ENCODE peak calls at places on chromosomes 7 and 10, in seven cellular contexts. P, N, J, E, X, A and V are unnamed samples.

GRCh38 chr10:113616244-113617074 is 47.4 kb downstream of the NRAP start:
- DNase-seq in P (peak; percentile 20), N (no peak), J (no peak), E (peak; percentile 64), X (no peak), A (peak; percentile 24), V (no peak)

GRCh38 chr10:104339469-104340098 is 1.3 kb upstream of the ITPRIP start:
- DNase-seq in P (peak; percentile 87), N (peak; percentile 88), J (no peak), E (no peak), X (no peak), A (peak; percentile 82), V (no peak)

GRCh38 chr7:99929730-99930053 is 272 bp upstream of the GJC3 start:
- DNase-seq in P (no peak), N (no peak), J (no peak), E (no peak), X (no peak), A (no peak), V (no peak)

GRCh38 chr7:141400356-141400755 is 150.9 kb upstream of the AGK start:
- DNase-seq in P (no peak), N (no peak), J (no peak), E (no peak), X (no peak), A (no peak), V (no peak)

GRCh38 chr10:101291254-101292193 is 62.3 kb upstream of the LBX1 start:
- DNase-seq in P (peak; percentile 52), N (peak; percentile 5), J (peak; percentile 37), E (peak; percentile 94), X (peak; percentile 5), A (peak; percentile 14), V (peak; percentile 40)

GRCh38 chr7:18402488-18403183 is 92.9 kb upstream of the HDAC9 start:
- DNase-seq in P (peak; percentile 90), N (peak; percentile 72), J (no peak), E (no peak), X (no peak), A (peak; percentile 59), V (no peak)

GRCh38 chr7:106110238-106110560 is 1.9 kb downstream of the SYPL1 start:
- DNase-seq in P (peak; percentile 39), N (peak; percentile 9), J (no peak), E (no peak), X (no peak), A (no peak), V (no peak)

GRCh38 chr7:74277636-74278035 is 11.6 kb upstream of the CLIP2 start:
- DNase-seq in P (no peak), N (no peak), J (no peak), E (no peak), X (no peak), A (no peak), V (no peak)

GRCh38 chr7:149245244-149245643 is 5.8 kb downstream of the ZNF212 start:
- DNase-seq in P (peak; percentile 16), N (no peak), J (no peak), E (no peak), X (no peak), A (peak; percentile 11), V (no peak)

GRCh38 chr10:48464871-48465736 is 139.8 kb downstream of the ARHGAP22 start:
- DNase-seq in P (no peak), N (no peak), J (no peak), E (peak; percentile 23), X (no peak), A (no peak), V (no peak)

GRCh38 chr10:114337510-114338462 is 66.5 kb downstream of the AFAP1L2 start:
- DNase-seq in P (no peak), N (peak; percentile 54), J (no peak), E (peak; percentile 54), X (no peak), A (no peak), V (no peak)

GRCh38 chr7:158430308-158431034 is 157.2 kb downstream of the PTPRN2 start:
- DNase-seq in P (no peak), N (no peak), J (no peak), E (no peak), X (no peak), A (no peak), V (no peak)

GRCh38 chr7:29287366-29287765 is 92.8 kb downstream of the CHN2 start:
- DNase-seq in P (peak; percentile 66), N (peak; percentile 91), J (no peak), E (no peak), X (no peak), A (peak; percentile 95), V (no peak)

GRCh38 chr7:76515999-76516443 is 5.7 kb downstream of the UPK3B start:
- DNase-seq in P (peak; percentile 58), N (no peak), J (no peak), E (no peak), X (no peak), A (peak; percentile 40), V (no peak)

GRCh38 chr7:100469227-100470044 is 5.4 kb upstream of the SPACDR start:
- DNase-seq in P (peak; percentile 89), N (peak; percentile 65), J (peak; percentile 75), E (peak; percentile 89), X (no peak), A (peak; percentile 68), V (peak; percentile 72)

GRCh38 chr7:47253650-47254080 is 328.2 kb downstream of the TNS3 start:
- DNase-seq in P (peak; percentile 77), N (peak; percentile 70), J (no peak), E (peak; percentile 50), X (peak; percentile 46), A (peak; percentile 78), V (no peak)

GRCh38 chr10:97574374-97575100 is 2.0 kb downstream of the ANKRD2 start:
- DNase-seq in P (peak; percentile 79), N (peak; percentile 58), J (no peak), E (no peak), X (no peak), A (peak; percentile 42), V (no peak)
- H3K4me3 ChIP-seq in P (no peak overlapping the region), N (no peak overlapping the region), J (no peak overlapping the region), E (no peak overlapping the region), X (no peak overlapping the region), A (no peak overlapping the region), V (no peak overlapping the region)

DNA sequence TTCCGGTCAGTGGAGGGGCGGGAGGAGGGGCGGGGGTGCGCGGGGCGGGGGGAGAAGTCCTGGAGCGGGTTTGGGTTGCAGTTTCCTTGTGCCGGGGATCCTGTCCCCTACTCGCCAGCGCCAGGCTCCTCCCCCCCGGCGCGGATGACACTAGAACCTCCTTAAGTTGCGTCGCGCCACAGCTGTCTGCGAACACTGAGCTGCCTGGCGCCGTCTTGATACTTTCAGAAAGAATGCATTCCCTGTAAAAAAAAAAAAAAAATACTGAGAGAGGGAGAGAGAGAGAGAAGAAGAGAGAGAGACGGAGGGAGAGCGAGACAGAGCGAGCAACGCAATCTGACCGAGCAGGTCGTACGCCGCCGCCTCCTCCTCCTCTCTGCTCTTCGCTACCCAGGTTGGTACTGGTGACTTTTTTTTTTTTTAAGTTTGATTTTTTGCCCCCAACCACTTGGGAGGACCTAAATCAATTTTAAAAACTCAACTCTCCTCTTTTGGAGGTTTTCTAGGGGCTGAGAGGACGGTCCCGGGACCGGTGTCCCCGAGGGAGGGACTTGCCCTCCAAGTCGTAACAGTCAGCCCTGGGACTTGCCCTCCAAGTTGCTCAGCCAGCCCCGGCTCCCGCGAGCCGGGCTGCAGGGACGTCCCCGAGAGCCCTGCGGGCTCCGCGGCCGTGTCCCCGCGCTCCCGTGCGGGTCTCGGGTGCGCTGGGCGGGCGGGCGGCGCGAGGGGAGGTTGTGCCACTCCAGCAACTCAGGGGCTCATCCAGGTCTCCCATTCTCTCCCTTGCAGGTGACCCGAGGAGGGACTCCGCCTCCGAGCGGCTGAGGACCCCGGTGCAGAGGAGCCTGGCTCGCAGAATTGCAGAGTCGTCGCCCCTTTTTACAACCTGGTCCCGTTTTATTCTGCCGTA is at the start of gene GATA3:
- DNase-seq in P (peak; percentile 50), N (peak; percentile 63), J (peak; percentile 76), E (peak; percentile 84), X (no peak), A (no peak), V (peak; percentile 82)
- H3K4me3 ChIP-seq in P (peak within 1 kb of the TSS; percentile 77), N (peak within 1 kb of the TSS; percentile 45), J (peak within 1 kb of the TSS; percentile 87), E (peak within 1 kb of the TSS; percentile 48), X (peak within 1 kb of the TSS; percentile 12), A (peak within 1 kb of the TSS; percentile 18), V (peak within 1 kb of the TSS; percentile 94)

GRCh38 chr10:35567951-35568350 is 37.2 kb upstream of the GJD4 start:
- DNase-seq in P (no peak), N (no peak), J (no peak), E (no peak), X (no peak), A (no peak), V (no peak)

GRCh38 chr10:35565602-35566061 is 39.5 kb upstream of the GJD4 start:
- DNase-seq in P (no peak), N (peak; percentile 64), J (no peak), E (no peak), X (no peak), A (peak; percentile 69), V (no peak)

GRCh38 chr10:35569836-35570235 is 35.3 kb upstream of the GJD4 start:
- DNase-seq in P (no peak), N (no peak), J (no peak), E (no peak), X (no peak), A (no peak), V (no peak)

GRCh38 chr10:35569111-35569707 is 35.9 kb upstream of the GJD4 start:
- DNase-seq in P (no peak), N (no peak), J (no peak), E (no peak), X (no peak), A (no peak), V (no peak)

DNA sequence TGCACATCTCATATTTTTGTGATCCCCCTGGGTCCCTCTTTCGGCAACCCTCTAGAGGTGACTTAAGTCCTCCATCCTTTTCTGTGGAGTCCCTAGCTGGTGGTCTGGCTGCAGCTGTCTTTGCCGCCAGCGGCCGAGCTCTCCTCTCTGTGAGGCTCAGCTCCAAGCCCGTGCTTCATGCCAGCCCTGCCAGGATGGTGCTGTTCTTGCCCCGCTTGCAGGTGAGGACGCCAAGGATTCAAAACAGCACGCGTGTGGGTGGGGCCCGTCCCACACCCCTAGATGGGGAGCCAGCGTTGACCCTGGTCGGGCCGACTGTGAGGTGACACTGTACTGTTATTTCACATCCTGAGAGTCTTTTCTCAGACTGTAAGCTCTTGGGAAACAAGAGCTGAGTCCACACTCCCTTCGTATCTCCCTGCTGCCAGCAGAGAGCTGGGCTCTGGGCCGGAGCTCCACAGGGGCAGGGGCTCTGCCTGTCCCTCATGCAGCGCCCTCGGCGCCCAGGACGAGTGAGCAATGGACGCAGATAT is 36.6 kb upstream of the GJD4 start:
- DNase-seq in P (no peak), N (no peak), J (no peak), E (no peak), X (no peak), A (no peak), V (no peak)
- H3K4me3 ChIP-seq in P (no peak overlapping the region), N (no peak overlapping the region), J (no peak overlapping the region), E (no peak overlapping the region), X (no peak overlapping the region), A (no peak overlapping the region), V (no peak overlapping the region)

DNA sequence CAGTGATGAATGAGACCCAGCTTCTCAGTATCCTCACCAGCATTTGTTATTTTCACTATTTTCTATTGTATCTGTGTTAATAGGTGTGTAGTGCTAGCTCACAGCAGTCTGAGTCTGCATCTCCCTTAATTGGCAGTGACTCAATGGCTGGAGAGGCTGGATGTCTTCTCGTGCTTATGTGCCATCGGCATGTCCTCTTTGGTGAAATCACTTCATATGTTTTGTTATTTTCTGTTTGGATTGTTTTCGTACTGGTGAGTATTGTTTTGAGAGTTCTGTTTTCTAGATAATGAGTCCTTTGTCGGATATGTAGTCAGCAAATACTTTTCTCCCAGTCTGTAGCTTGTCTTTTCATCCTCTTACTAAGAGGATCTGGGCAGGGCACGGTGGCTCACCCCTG is 66.1 kb downstream of the AMZ1 start:
- DNase-seq in P (peak; percentile 29), N (peak; percentile 34), J (no peak), E (no peak), X (no peak), A (no peak), V (no peak)
- H3K4me3 ChIP-seq in P (no peak overlapping the region), N (no peak overlapping the region), J (no peak overlapping the region), E (no peak overlapping the region), X (no peak overlapping the region), A (no peak overlapping the region), V (no peak overlapping the region)

GRCh38 chr7:379456-380225 is 89.7 kb downstream of the FOXL3 start:
- DNase-seq in P (peak; percentile 18), N (no peak), J (no peak), E (peak; percentile 64), X (no peak), A (no peak), V (peak; percentile 0)
- H3K4me3 ChIP-seq in P (no peak overlapping the region), N (no peak overlapping the region), J (peak overlapping the region; percentile 31), E (peak overlapping the region; percentile 34), X (no peak overlapping the region), A (no peak overlapping the region), V (no peak overlapping the region)